ENCODE peak calls at places on chromosomes 12 and 14, in seven cellular contexts. Q is sigmoid colon, X is AG09319, U is stomach, D is ovary, W is psoas muscle, I is kidney epithelial cell. S is an unnamed sample.

GRCh38 chr14:69901113-69901951 is 22.1 kb downstream of the SMOC1 start:
- DNase-seq in X (no peak), W (no peak), U (no peak), Q (no peak), D (no peak), I (no peak), S (no peak)

GRCh38 chr12:107451246-107451645 is 234.4 kb upstream of the PWP1 start:
- DNase-seq in I (no peak), X (no peak), D (no peak), Q (no peak), U (no peak), W (no peak), S (no peak)

GRCh38 chr12:53781218-53781801 is 29.5 kb upstream of the CISTR start:
- DNase-seq in I (no peak), D (no peak), W (no peak), Q (no peak), X (no peak), U (no peak), S (no peak)

GRCh38 chr14:98219638-98220037 is 1052.4 kb downstream of the BCL11B start:
- DNase-seq in U (no peak), D (no peak), I (no peak), W (no peak), X (no peak), Q (no peak), S (peak; percentile 44)

GRCh38 chr14:49478784-49479183 is 107.4 kb downstream of the RPS29 start:
- DNase-seq in D (no peak), U (no peak), W (no peak), X (no peak), I (no peak), Q (no peak), S (no peak)

GRCh38 chr12:64678835-64679234 is 68.5 kb downstream of the RASSF3 start:
- DNase-seq in W (no peak), U (no peak), I (no peak), D (no peak), X (no peak), Q (no peak), S (peak; percentile 61)

GRCh38 chr12:9706081-9706685 is 26.7 kb downstream of the CLECL1 start:
- DNase-seq in I (no peak), D (no peak), X (no peak), U (no peak), W (no peak), Q (no peak), S (no peak)

GRCh38 chr12:1760566-1761382 is 59.6 kb upstream of the LRTM2 start:
- DNase-seq in X (no peak), Q (no peak), U (no peak), I (peak; percentile 82), W (no peak), D (no peak), S (no peak)

GRCh38 chr12:13780453-13780852 is 200.9 kb downstream of the GRIN2B start:
- DNase-seq in U (no peak), I (no peak), X (no peak), W (no peak), Q (no peak), D (no peak), S (no peak)

GRCh38 chr14:54577977-54578376 is 11.0 kb downstream of the SAMD4A start:
- DNase-seq in U (no peak), W (no peak), Q (no peak), D (no peak), X (no peak), I (no peak), S (no peak)

GRCh38 chr12:47124451-47124850 is 44.7 kb upstream of the AMIGO2 start:
- DNase-seq in Q (no peak), U (no peak), W (no peak), X (no peak), D (no peak), I (no peak), S (no peak)

GRCh38 chr14:23297878-23298277 is 4.8 kb downstream of the PPP1R3E start:
- DNase-seq in D (no peak), U (no peak), I (no peak), X (no peak), Q (no peak), W (no peak), S (no peak)

GRCh38 chr12:11555743-11556625 is 93.5 kb upstream of the ETV6 start:
- DNase-seq in U (peak; percentile 57), Q (peak; percentile 77), W (no peak), X (no peak), D (no peak), I (no peak), S (peak; percentile 41)

GRCh38 chr12:78674311-78675085 is 190.1 kb upstream of the SYT1 start:
- DNase-seq in D (no peak), U (no peak), I (no peak), W (no peak), Q (no peak), X (no peak), S (no peak)

GRCh38 chr14:62934439-62934838 is 110.8 kb downstream of the KCNH5 start:
- DNase-seq in W (no peak), U (no peak), X (no peak), I (no peak), D (no peak), Q (no peak), S (no peak)

DNA sequence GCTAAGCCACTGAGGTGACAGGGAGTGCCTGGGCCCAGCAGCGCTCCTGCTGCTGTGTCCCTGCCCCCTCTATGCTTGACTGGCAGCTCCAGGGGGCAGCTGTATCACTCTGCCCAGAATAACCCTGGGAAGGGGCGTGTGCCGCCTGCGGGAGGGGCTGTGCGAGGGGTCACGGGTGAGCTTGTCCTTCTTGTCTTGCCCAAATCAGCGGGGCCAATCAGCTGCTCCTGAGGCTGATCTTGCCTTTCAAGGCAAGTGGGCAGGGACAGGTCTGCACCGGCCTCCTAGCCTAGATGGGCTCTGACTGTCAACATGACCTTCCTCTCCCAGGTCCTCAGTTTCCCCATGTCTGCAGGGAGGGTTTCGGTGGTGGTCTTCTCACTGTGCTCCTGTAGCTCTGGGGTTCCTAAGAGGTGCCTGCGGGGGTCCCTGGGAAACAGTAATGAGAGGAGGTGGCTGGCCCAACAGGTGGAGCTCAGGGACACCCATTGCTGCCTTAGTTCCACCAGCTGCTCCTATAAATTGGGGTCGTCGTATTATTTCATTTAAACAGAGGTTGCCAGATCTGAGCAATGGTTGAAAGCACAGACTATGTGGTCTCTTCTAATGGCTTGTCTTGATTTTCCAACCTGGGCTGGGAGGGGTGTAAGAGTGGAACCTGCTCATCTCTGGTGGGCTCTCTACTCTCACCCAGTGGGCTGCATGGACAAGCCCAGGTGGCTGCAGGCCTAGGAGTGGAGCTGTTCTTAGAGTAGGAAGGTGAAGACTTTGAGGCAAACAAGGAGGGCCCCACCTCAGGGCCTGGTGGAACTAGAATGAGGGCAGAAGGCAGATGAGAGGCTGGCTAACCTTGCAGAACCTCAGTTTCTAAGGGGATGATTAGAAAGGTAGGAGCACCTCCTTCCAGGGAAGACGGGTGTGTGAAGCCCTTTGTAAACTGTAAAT is 11.7 kb downstream of the RTL1 start:
- DNase-seq in U (peak; percentile 20), Q (peak; percentile 29), W (peak; percentile 26), X (no peak), D (no peak), I (no peak), S (no peak)
- TF ChIP-seq CTCF in U (no peak), Q (no peak), W (no peak), X (no peak), D (no peak), I (no peak), S (no peak)

DNA sequence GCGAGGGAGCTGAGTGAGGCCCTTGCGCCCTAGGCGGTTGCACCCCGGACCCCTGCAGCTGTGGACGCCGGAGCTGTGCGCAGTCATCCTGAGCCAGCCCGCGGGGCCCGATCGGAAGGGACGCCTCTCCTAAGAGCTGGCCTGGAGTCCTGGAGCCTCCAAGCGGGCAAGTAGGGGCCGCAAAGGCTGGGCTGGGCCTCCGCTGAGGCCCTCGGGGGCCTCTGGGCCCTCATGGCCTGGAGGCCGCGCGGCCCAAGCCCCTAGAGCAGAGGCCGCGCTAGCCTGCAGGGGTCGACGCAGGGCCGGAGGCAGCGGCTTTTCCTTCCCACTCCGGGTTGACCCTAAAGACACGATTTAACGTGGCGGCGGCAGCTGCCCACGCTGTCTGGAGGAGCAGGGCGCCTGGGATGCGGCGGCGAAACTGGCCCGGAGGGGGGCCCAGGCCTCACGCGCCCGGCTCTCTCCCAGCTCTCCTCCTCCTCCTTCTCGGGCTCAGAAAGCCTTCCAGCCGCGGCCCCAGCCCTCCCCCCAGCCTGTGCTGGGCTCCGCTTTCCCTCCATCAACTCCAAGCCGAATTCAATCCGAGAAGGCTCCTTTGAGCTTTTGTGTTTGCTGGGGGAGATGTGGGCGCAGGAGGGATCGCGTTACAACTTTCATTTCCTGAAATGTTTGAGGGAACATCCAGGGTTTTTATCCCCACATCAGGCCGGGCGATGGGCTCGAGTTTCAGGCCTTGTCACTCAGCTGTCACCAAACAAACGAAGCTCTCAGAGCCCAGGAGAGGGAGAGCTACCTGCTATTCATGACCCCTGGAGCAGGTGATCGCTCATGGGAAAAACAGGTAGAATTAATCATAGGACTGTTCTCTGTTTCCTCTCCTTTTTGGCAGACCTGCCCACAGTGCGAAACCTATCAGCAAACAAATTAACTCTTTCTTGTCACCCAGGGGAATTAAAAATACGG is 11.5 kb downstream of the SIX1 start:
- DNase-seq in U (no peak), X (no peak), W (peak; percentile 74), I (no peak), Q (no peak), D (no peak), S (no peak)
- TF ChIP-seq CTCF in U (no peak), X (no peak), W (no peak), I (no peak), Q (no peak), D (no peak), S (no peak)

DNA sequence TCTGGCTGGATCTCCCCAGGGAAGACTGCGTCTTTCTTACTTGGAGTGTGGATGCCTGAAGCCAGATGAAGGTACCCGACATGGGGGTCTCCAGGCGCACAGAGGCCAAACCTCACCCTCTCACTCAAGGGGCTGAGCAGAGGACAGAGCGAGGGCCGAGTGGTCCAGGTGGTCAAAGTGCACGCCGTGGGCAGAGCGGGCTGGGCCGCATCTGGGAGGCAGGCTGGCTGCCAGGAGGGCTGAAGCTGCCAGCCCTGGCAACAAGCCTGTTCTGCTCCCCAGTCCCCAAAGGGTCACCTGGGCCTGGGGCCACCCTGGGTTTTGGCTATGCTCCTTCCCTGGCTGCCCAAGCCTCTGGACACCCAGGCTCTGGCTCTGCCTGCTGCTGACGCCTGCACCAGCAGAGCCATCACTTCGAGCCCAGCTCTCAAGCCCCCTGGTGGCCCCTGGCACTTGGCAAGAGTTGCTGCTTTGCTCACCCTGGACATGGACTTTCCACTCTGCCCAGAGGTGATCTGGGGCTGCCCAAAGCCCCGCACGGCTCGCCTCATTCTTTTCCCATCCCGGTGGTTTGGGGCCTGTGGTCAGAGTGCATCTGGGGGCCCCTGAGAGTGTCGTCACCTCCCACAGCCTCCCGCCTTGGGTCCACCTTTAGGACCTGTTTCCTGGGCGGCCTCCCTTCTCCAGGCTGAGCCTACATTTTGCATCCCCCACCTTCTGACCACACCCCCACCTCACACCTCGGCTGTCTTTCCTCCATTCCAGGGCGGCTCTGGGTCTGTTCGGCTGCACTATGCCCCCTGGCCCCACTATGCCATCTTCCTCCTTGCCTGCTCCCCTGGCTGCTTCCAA is 2.8 kb downstream of the ADSS1 start:
- DNase-seq in X (no peak), U (no peak), I (no peak), D (no peak), W (no peak), Q (no peak), S (no peak)
- TF ChIP-seq CTCF in X (no peak), U (no peak), I (no peak), D (no peak), W (no peak), Q (no peak), S (no peak)

DNA sequence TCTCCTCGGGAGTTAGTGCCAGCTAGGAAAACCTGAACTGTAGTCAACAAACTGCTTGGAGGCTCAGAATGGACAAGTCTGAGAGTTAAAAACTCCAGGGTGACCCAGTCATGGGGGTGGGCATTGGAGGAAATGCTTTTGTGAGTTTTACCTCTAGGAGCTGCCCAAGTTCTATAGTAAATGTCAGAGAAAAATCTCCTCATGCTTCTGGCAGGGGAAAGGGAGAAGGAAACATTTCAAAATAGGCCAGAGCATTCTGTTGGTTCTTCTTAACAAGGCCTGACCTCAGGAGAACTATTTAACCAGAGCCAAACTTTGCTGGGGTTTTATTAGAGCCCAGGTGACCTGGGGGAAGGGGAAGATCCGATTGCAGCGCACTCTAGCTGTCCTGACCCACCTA is 12.3 kb downstream of the NINJ2 start:
- DNase-seq in I (no peak), X (no peak), U (no peak), D (no peak), W (no peak), Q (peak; percentile 7), S (no peak)
- TF ChIP-seq CTCF in I (no peak), X (no peak), U (no peak), D (no peak), W (peak; percentile 30), Q (no peak), S (no peak)